ENCODE peak calls at places on chromosomes 6 and 20, in five cellular contexts. One of them, this sample, is unnamed.

GRCh38 chr20:57388953-57389694 is 2.1 kb upstream of the RBM38 start:
- DNase-seq in upper lobe of right lung: peak
- DNase-seq in neural crest cell: peak
- DNase-seq in endothelial cell: peak
- DNase-seq in kidney epithelial cell: no peak
- DNase-seq in this sample: peak

GRCh38 chr6:14406616-14407343 is 289.2 kb downstream of the CD83 start:
- DNase-seq in neural crest cell: no peak
- DNase-seq in upper lobe of right lung: no peak
- DNase-seq in kidney epithelial cell: no peak
- DNase-seq in endothelial cell: no peak
- DNase-seq in this sample: no peak

GRCh38 chr20:32436968-32437367 is 78.8 kb downstream of the ASXL1 start:
- DNase-seq in upper lobe of right lung: no peak
- DNase-seq in endothelial cell: no peak
- DNase-seq in neural crest cell: no peak
- DNase-seq in kidney epithelial cell: no peak
- DNase-seq in this sample: no peak

GRCh38 chr20:2230671-2231488 is 64.9 kb upstream of the TGM3 start:
- DNase-seq in endothelial cell: no peak
- DNase-seq in upper lobe of right lung: no peak
- DNase-seq in neural crest cell: no peak
- DNase-seq in kidney epithelial cell: no peak
- DNase-seq in this sample: no peak

GRCh38 chr6:36977470-36977941 is 8.5 kb downstream of the MTCH1 start:
- DNase-seq in upper lobe of right lung: peak
- DNase-seq in endothelial cell: no peak
- DNase-seq in neural crest cell: no peak
- DNase-seq in kidney epithelial cell: no peak
- DNase-seq in this sample: no peak

GRCh38 chr20:43942213-43942590 is 27.6 kb downstream of the TOX2 start:
- DNase-seq in kidney epithelial cell: no peak
- DNase-seq in neural crest cell: no peak
- DNase-seq in endothelial cell: no peak
- DNase-seq in upper lobe of right lung: no peak
- DNase-seq in this sample: no peak

GRCh38 chr6:168314948-168315347 is 4.6 kb downstream of the DACT2 start:
- DNase-seq in kidney epithelial cell: no peak
- DNase-seq in endothelial cell: no peak
- DNase-seq in neural crest cell: no peak
- DNase-seq in upper lobe of right lung: no peak
- DNase-seq in this sample: no peak

GRCh38 chr6:89162047-89162371 is 16.2 kb downstream of the PM20D2 start:
- DNase-seq in upper lobe of right lung: no peak
- DNase-seq in neural crest cell: no peak
- DNase-seq in kidney epithelial cell: no peak
- DNase-seq in endothelial cell: no peak
- DNase-seq in this sample: no peak

GRCh38 chr6:113616875-113617274 is 240.3 kb upstream of the MARCKS start:
- DNase-seq in upper lobe of right lung: no peak
- DNase-seq in endothelial cell: no peak
- DNase-seq in neural crest cell: no peak
- DNase-seq in kidney epithelial cell: no peak
- DNase-seq in this sample: no peak

GRCh38 chr6:154874684-154875594 is 120.2 kb upstream of the TIAM2 start:
- DNase-seq in upper lobe of right lung: no peak
- DNase-seq in neural crest cell: no peak
- DNase-seq in kidney epithelial cell: no peak
- DNase-seq in endothelial cell: no peak
- DNase-seq in this sample: no peak

GRCh38 chr6:14316911-14317535 is 199.5 kb downstream of the CD83 start:
- DNase-seq in neural crest cell: no peak
- DNase-seq in endothelial cell: no peak
- DNase-seq in upper lobe of right lung: peak
- DNase-seq in kidney epithelial cell: no peak
- DNase-seq in this sample: peak

GRCh38 chr6:33323623-33323948 is 6.0 kb upstream of the ZBTB22 start:
- DNase-seq in upper lobe of right lung: no peak
- DNase-seq in endothelial cell: no peak
- DNase-seq in kidney epithelial cell: no peak
- DNase-seq in neural crest cell: no peak
- DNase-seq in this sample: peak

GRCh38 chr6:136306466-136306865 is 16.8 kb upstream of the BCLAF1 start:
- DNase-seq in endothelial cell: no peak
- DNase-seq in neural crest cell: no peak
- DNase-seq in upper lobe of right lung: no peak
- DNase-seq in kidney epithelial cell: no peak
- DNase-seq in this sample: no peak

GRCh38 chr6:7000825-7001777 is 106.7 kb upstream of the RREB1 start:
- DNase-seq in kidney epithelial cell: no peak
- DNase-seq in neural crest cell: no peak
- DNase-seq in upper lobe of right lung: no peak
- DNase-seq in endothelial cell: no peak
- DNase-seq in this sample: no peak

GRCh38 chr6:3775386-3775785 is 23.9 kb upstream of the PXDC1 start:
- DNase-seq in neural crest cell: no peak
- DNase-seq in kidney epithelial cell: no peak
- DNase-seq in upper lobe of right lung: no peak
- DNase-seq in endothelial cell: no peak
- DNase-seq in this sample: no peak

GRCh38 chr6:132669690-132670291 is 10.8 kb upstream of the TAAR1 start:
- DNase-seq in neural crest cell: no peak
- DNase-seq in kidney epithelial cell: peak
- DNase-seq in upper lobe of right lung: no peak
- DNase-seq in endothelial cell: no peak
- DNase-seq in this sample: no peak

GRCh38 chr20:44069203-44069931 is 117.6 kb downstream of the JPH2 start:
- DNase-seq in upper lobe of right lung: peak
- DNase-seq in neural crest cell: no peak
- DNase-seq in endothelial cell: no peak
- DNase-seq in kidney epithelial cell: no peak
- DNase-seq in this sample: peak

GRCh38 chr6:2857580-2858337 is 16.1 kb upstream of the SERPINB1 start:
- DNase-seq in kidney epithelial cell: no peak
- DNase-seq in neural crest cell: no peak
- DNase-seq in endothelial cell: peak
- DNase-seq in upper lobe of right lung: no peak
- DNase-seq in this sample: peak

GRCh38 chr6:136031982-136032381 is 180.5 kb downstream of the PDE7B start:
- DNase-seq in neural crest cell: no peak
- DNase-seq in kidney epithelial cell: no peak
- DNase-seq in endothelial cell: peak
- DNase-seq in upper lobe of right lung: no peak
- DNase-seq in this sample: peak

GRCh38 chr6:57262491-57262890 is 40.4 kb upstream of the RAB23 start:
- DNase-seq in endothelial cell: no peak
- DNase-seq in neural crest cell: no peak
- DNase-seq in upper lobe of right lung: no peak
- DNase-seq in kidney epithelial cell: no peak
- DNase-seq in this sample: no peak

GRCh38 chr6:24469829-24470228 is 19.5 kb downstream of the GPLD1 start:
- DNase-seq in kidney epithelial cell: no peak
- DNase-seq in neural crest cell: no peak
- DNase-seq in upper lobe of right lung: no peak
- DNase-seq in endothelial cell: no peak
- DNase-seq in this sample: no peak

GRCh38 chr6:108656834-108657233 is 96.1 kb downstream of the FOXO3 start:
- DNase-seq in neural crest cell: no peak
- DNase-seq in endothelial cell: no peak
- DNase-seq in upper lobe of right lung: no peak
- DNase-seq in kidney epithelial cell: no peak
- DNase-seq in this sample: no peak

GRCh38 chr20:58690851-58691250 is 1.7 kb upstream of the NPEPL1 start:
- DNase-seq in neural crest cell: no peak
- DNase-seq in upper lobe of right lung: no peak
- DNase-seq in endothelial cell: no peak
- DNase-seq in kidney epithelial cell: no peak
- DNase-seq in this sample: no peak

GRCh38 chr6:157861814-157862213 is 38.8 kb downstream of the SNX9 start:
- DNase-seq in neural crest cell: no peak
- DNase-seq in kidney epithelial cell: peak
- DNase-seq in endothelial cell: no peak
- DNase-seq in upper lobe of right lung: no peak
- DNase-seq in this sample: no peak

GRCh38 chr20:45368221-45368980 is 5.4 kb downstream of the SYS1 start:
- DNase-seq in endothelial cell: no peak
- DNase-seq in upper lobe of right lung: no peak
- DNase-seq in kidney epithelial cell: no peak
- DNase-seq in neural crest cell: no peak
- DNase-seq in this sample: peak

GRCh38 chr6:113856571-113857564 is at the start of gene MARCKS:
- DNase-seq in kidney epithelial cell: no peak
- DNase-seq in upper lobe of right lung: peak
- DNase-seq in endothelial cell: peak
- DNase-seq in neural crest cell: peak
- DNase-seq in this sample: peak

GRCh38 chr6:25006565-25007001 is 70.8 kb upstream of the RIPOR2 start:
- DNase-seq in upper lobe of right lung: peak
- DNase-seq in endothelial cell: peak
- DNase-seq in neural crest cell: no peak
- DNase-seq in kidney epithelial cell: no peak
- DNase-seq in this sample: peak

GRCh38 chr6:106446287-106446885 is 85.9 kb downstream of the CRYBG1 start:
- DNase-seq in endothelial cell: no peak
- DNase-seq in upper lobe of right lung: no peak
- DNase-seq in kidney epithelial cell: no peak
- DNase-seq in neural crest cell: no peak
- DNase-seq in this sample: no peak
- TF ChIP-seq CTCF in endothelial cell: peak
- TF ChIP-seq CTCF in upper lobe of right lung: peak
- TF ChIP-seq CTCF in kidney epithelial cell: peak
- TF ChIP-seq CTCF in neural crest cell: peak
- TF ChIP-seq CTCF in this sample: peak

DNA sequence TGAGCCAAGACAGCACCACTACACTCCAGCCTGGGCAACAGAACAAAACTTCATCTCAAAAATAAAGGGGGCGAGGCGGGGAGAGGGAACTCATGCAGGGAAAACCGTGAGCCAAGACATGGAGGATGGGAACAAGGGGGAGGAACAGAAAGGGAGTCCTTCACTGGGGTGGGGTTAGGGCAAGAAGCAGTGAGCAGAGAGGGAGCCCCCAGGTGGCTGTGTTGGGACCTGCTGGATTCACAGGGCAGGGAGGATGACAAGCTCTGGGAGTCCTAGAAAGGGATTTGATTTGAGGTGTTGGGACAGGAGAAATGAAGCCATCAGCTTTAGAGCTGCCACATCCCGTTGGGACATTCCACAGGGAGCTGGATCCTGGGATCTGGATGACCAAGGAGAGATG is 90.6 kb upstream of the TOP1 start:
- DNase-seq in neural crest cell: no peak
- DNase-seq in kidney epithelial cell: no peak
- DNase-seq in upper lobe of right lung: no peak
- DNase-seq in endothelial cell: no peak
- DNase-seq in this sample: peak
- TF ChIP-seq CTCF in neural crest cell: no peak
- TF ChIP-seq CTCF in kidney epithelial cell: no peak
- TF ChIP-seq CTCF in upper lobe of right lung: no peak
- TF ChIP-seq CTCF in endothelial cell: no peak
- TF ChIP-seq CTCF in this sample: no peak

GRCh38 chr20:38650010-38650409 is 48.4 kb downstream of the ARHGAP40 start:
- DNase-seq in neural crest cell: no peak
- DNase-seq in kidney epithelial cell: no peak
- DNase-seq in upper lobe of right lung: no peak
- DNase-seq in endothelial cell: no peak
- DNase-seq in this sample: no peak
- TF ChIP-seq CTCF in neural crest cell: no peak
- TF ChIP-seq CTCF in kidney epithelial cell: no peak
- TF ChIP-seq CTCF in upper lobe of right lung: no peak
- TF ChIP-seq CTCF in endothelial cell: no peak
- TF ChIP-seq CTCF in this sample: no peak

GRCh38 chr6:42993445-42993844 is 9.1 kb downstream of the PPP2R5D start:
- DNase-seq in neural crest cell: no peak
- DNase-seq in endothelial cell: no peak
- DNase-seq in upper lobe of right lung: no peak
- DNase-seq in kidney epithelial cell: no peak
- DNase-seq in this sample: no peak

GRCh38 chr6:43001843-43002242 is 11.9 kb downstream of the MEA1 start:
- DNase-seq in kidney epithelial cell: no peak
- DNase-seq in upper lobe of right lung: no peak
- DNase-seq in endothelial cell: no peak
- DNase-seq in neural crest cell: no peak
- DNase-seq in this sample: no peak

DNA sequence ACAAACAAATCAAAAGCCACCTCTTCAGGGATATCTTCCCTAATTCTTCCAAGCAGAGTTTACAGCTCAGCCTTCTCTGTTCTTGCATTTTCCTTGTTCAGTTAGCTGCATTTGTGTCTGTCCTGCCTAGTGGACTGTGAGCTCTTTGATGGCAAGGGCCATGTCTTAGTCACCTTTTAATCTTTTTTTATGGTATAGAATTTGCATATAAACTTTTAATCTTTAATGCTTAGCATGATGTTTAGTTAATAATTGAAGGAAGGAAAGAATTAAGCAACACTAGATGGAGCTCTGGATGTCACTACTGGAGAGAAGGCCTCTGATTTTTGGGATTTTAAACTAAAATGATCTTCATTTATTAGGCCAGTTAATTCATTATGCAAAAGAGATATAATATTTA is 12.1 kb downstream of the PPP2R5D start:
- DNase-seq in upper lobe of right lung: no peak
- DNase-seq in neural crest cell: no peak
- DNase-seq in kidney epithelial cell: no peak
- DNase-seq in endothelial cell: no peak
- DNase-seq in this sample: no peak
- TF ChIP-seq CTCF in upper lobe of right lung: no peak
- TF ChIP-seq CTCF in neural crest cell: no peak
- TF ChIP-seq CTCF in kidney epithelial cell: peak
- TF ChIP-seq CTCF in endothelial cell: no peak
- TF ChIP-seq CTCF in this sample: no peak

GRCh38 chr6:159168536-159169192 is 536 bp upstream of the FNDC1 start:
- DNase-seq in neural crest cell: peak
- DNase-seq in kidney epithelial cell: no peak
- DNase-seq in upper lobe of right lung: no peak
- DNase-seq in endothelial cell: peak
- DNase-seq in this sample: no peak
- TF ChIP-seq CTCF in neural crest cell: peak
- TF ChIP-seq CTCF in kidney epithelial cell: peak
- TF ChIP-seq CTCF in upper lobe of right lung: no peak
- TF ChIP-seq CTCF in endothelial cell: no peak
- TF ChIP-seq CTCF in this sample: peak

GRCh38 chr6:76861403-76861802 is 601.9 kb downstream of the HTR1B start:
- DNase-seq in upper lobe of right lung: no peak
- DNase-seq in neural crest cell: no peak
- DNase-seq in endothelial cell: peak
- DNase-seq in kidney epithelial cell: no peak
- DNase-seq in this sample: peak
- TF ChIP-seq CTCF in upper lobe of right lung: no peak
- TF ChIP-seq CTCF in neural crest cell: peak
- TF ChIP-seq CTCF in endothelial cell: peak
- TF ChIP-seq CTCF in kidney epithelial cell: peak
- TF ChIP-seq CTCF in this sample: peak

This sample was measured in activated CD8-positive, alpha-beta T cell treated with anti-CD3 and anti-CD28 coated beads for 36 hours.